ENCODE peak calls at places on chromosomes 16 and 17, in seven cellular contexts. F, D, A, Z, U, S and N are unnamed samples.

GRCh38 chr16:88471575-88471974 is 18.5 kb downstream of the ZFPM1 start:
- DNase-seq in Z (no peak), D (no peak), A (no peak), U (no peak), S (no peak), F (no peak), N (no peak)

GRCh38 chr16:22075776-22076175 is 16.6 kb upstream of the VWA3A start:
- DNase-seq in F (no peak), Z (no peak), D (no peak), S (no peak), A (no peak), U (no peak), N (no peak)

GRCh38 chr16:12255473-12255872 is 278.9 kb downstream of the SNX29 start:
- DNase-seq in U (no peak), D (no peak), A (no peak), S (no peak), Z (no peak), F (no peak), N (no peak)

GRCh38 chr17:77637807-77638182 is 320.7 kb upstream of the TNRC6C start:
- DNase-seq in F (no peak), Z (no peak), A (peak), S (no peak), U (no peak), D (no peak), N (no peak)

GRCh38 chr16:2530629-2531318 is 434 bp downstream of the CEMP1 start:
- DNase-seq in Z (no peak), D (no peak), F (no peak), S (peak), A (peak), U (peak), N (no peak)

GRCh38 chr17:66602659-66603363 is 232.1 kb upstream of the CACNG5 start:
- DNase-seq in A (peak), S (no peak), Z (peak), U (no peak), D (no peak), F (no peak), N (no peak)

GRCh38 chr16:50645858-50646257 is 35.3 kb downstream of the SNX20 start:
- DNase-seq in S (no peak), Z (no peak), A (no peak), U (no peak), F (no peak), D (no peak), N (no peak)

GRCh38 chr17:70258465-70258864 is 89.1 kb downstream of the KCNJ2 start:
- DNase-seq in A (no peak), Z (no peak), D (no peak), F (no peak), U (no peak), S (no peak), N (no peak)

GRCh38 chr17:58415371-58416055 is 1.8 kb downstream of the RNF43 start:
- DNase-seq in D (no peak), A (peak), F (no peak), U (no peak), Z (no peak), S (no peak), N (no peak)

GRCh38 chr17:8253801-8254200 is 4.7 kb downstream of the PFAS start:
- DNase-seq in D (no peak), A (peak), F (no peak), Z (peak), U (no peak), S (no peak), N (no peak)

GRCh38 chr17:2551493-2551892 is 39.8 kb upstream of the METTL16 start:
- DNase-seq in D (no peak), F (no peak), Z (no peak), S (no peak), U (no peak), A (no peak), N (no peak)

GRCh38 chr16:12459401-12459791 is 344.3 kb downstream of the CPPED1 start:
- DNase-seq in F (no peak), A (no peak), Z (no peak), S (no peak), D (peak), U (no peak), N (no peak)

GRCh38 chr17:77842148-77842905 is 116.2 kb upstream of the TNRC6C start:
- DNase-seq in F (no peak), D (no peak), A (no peak), U (no peak), Z (peak), S (no peak), N (peak)

GRCh38 chr17:12634789-12635414 is 30.8 kb upstream of the MYOCD start:
- DNase-seq in Z (peak), F (no peak), D (no peak), U (no peak), S (no peak), A (peak), N (no peak)

GRCh38 chr17:13647551-13647950 is 45.8 kb upstream of the HS3ST3A1 start:
- DNase-seq in Z (peak), D (no peak), F (peak), U (no peak), A (no peak), S (no peak), N (peak)

GRCh38 chr17:37607637-37608368 is 1.4 kb downstream of the SYNRG start:
- DNase-seq in A (no peak), S (no peak), F (no peak), Z (no peak), U (no peak), D (peak), N (no peak)

GRCh38 chr17:39099686-39100293 is 51.6 kb downstream of the PLXDC1 start:
- DNase-seq in A (no peak), F (peak), Z (peak), S (peak), U (no peak), D (no peak), N (no peak)

GRCh38 chr16:51151951-51152663 is 1.0 kb upstream of the SALL1 start:
- DNase-seq in F (peak), A (peak), Z (peak), S (no peak), U (peak), D (no peak), N (peak)

GRCh38 chr16:21302454-21302853 is 24.4 kb upstream of the CRYM start:
- DNase-seq in A (no peak), U (no peak), F (no peak), Z (peak), S (no peak), D (no peak), N (no peak)

GRCh38 chr17:64380985-64381384 is 9.7 kb downstream of the PECAM1 start:
- DNase-seq in U (peak), D (no peak), A (no peak), Z (no peak), S (no peak), F (no peak), N (no peak)

GRCh38 chr17:29148790-29149430 is 31.3 kb downstream of the MYO18A start:
- DNase-seq in F (peak), D (peak), U (peak), A (peak), S (peak), Z (peak), N (peak)

GRCh38 chr16:81767987-81768592 is 11.0 kb upstream of the PLCG2 start:
- DNase-seq in S (no peak), D (no peak), F (no peak), U (no peak), Z (no peak), A (no peak), N (no peak)

GRCh38 chr16:6341993-6342392 is 990.7 kb upstream of the RBFOX1 start:
- DNase-seq in A (no peak), S (no peak), Z (no peak), D (no peak), F (no peak), U (no peak), N (no peak)

GRCh38 chr17:17681187-17681743 is at the start of gene RAI1:
- DNase-seq in S (peak), D (peak), F (no peak), A (peak), U (no peak), Z (peak), N (peak)